ENCODE peak calls at places on chromosomes 6 and 20, in seven cellular contexts. H is fibroblast of mammary gland; C is activated T-cell treated with anti-CD3 and anti-CD28 coated beads, Interleukin-2, amount 50 U/mL, for 72 hours; E is ELR; Z is pancreas; R is MCF 10A; A is omental fat pad. F is an unnamed sample.

GRCh38 chr6:168385380-168385779 is 55.6 kb upstream of the SMOC2 start:
- DNase-seq in E (no peak), A (no peak), R (no peak), Z (no peak), C (no peak), H (peak; percentile 25), F (no peak)

GRCh38 chr6:26205625-26206574 is 118.7 kb downstream of the HFE start:
- DNase-seq in R (peak; percentile 62), C (no peak), Z (no peak), A (no peak), E (peak; percentile 90), H (peak; percentile 73), F (peak; percentile 78)

GRCh38 chr6:166670894-166671293 is 43.8 kb upstream of the RPS6KA2 start:
- DNase-seq in A (no peak), R (peak; percentile 27), Z (no peak), E (no peak), C (no peak), H (peak; percentile 5), F (peak; percentile 52)

GRCh38 chr6:159110013-159110412 is 59.2 kb upstream of the FNDC1 start:
- DNase-seq in H (peak; percentile 66), Z (no peak), A (no peak), R (peak; percentile 58), E (peak; percentile 59), C (no peak), F (peak; percentile 39)

GRCh38 chr6:14216931-14217684 is 99.5 kb downstream of the CD83 start:
- DNase-seq in E (peak; percentile 81), Z (no peak), C (no peak), R (no peak), A (no peak), H (peak; percentile 68), F (no peak)

GRCh38 chr20:49979030-49979832 is 3.5 kb upstream of the SNAI1 start:
- DNase-seq in H (no peak), C (peak; percentile 52), Z (peak; percentile 77), R (peak; percentile 45), A (no peak), E (peak; percentile 60), F (no peak)

GRCh38 chr6:32832535-32832934 is 6.0 kb downstream of the TAP2 start:
- DNase-seq in E (no peak), C (no peak), R (no peak), A (no peak), H (no peak), Z (no peak), F (no peak)

GRCh38 chr6:155882527-155883333 is 427.1 kb upstream of the NOX3 start:
- DNase-seq in H (no peak), A (no peak), R (no peak), C (no peak), E (peak; percentile 39), Z (no peak), F (peak; percentile 1)

GRCh38 chr6:109453594-109454482 is 1.7 kb downstream of the MICAL1 start:
- DNase-seq in Z (peak; percentile 62), H (no peak), E (no peak), C (no peak), R (no peak), A (no peak), F (no peak)

GRCh38 chr20:41631826-41632225 is 13.6 kb upstream of the CHD6 start:
- DNase-seq in R (peak; percentile 38), E (peak; percentile 40), A (no peak), C (peak; percentile 11), H (peak; percentile 87), Z (no peak), F (no peak)

GRCh38 chr6:169340395-169340794 is 86.7 kb upstream of the THBS2 start:
- DNase-seq in R (peak; percentile 90), Z (no peak), C (no peak), H (no peak), A (no peak), E (peak; percentile 43), F (peak; percentile 52)

F was measured in bronchial epithelial cell.